ENCODE peak calls at places on chromosomes 1 and 21, in eight cellular contexts. H is progenitor cell of endocrine pancreas, J is epithelial cell of esophagus, P is A549, K is left lung, N is uterus, S is fibroblast of pulmonary artery, B is esophagus squamous epithelium. R is an unnamed sample.

GRCh38 chr1:12387641-12388040 is 157.8 kb downstream of the VPS13D start:
- DNase-seq in J (no peak), K (no peak), S (peak), B (no peak), P (peak), H (no peak), N (no peak), R (no peak)

GRCh38 chr1:60936943-60937342 is 145.4 kb upstream of the NFIA start:
- DNase-seq in N (no peak), J (no peak), P (no peak), K (no peak), H (no peak), S (no peak), B (no peak), R (no peak)

GRCh38 chr1:169044296-169044695 is 62.2 kb upstream of the ATP1B1 start:
- DNase-seq in J (no peak), S (no peak), N (no peak), P (no peak), H (no peak), K (no peak), B (no peak), R (peak)

GRCh38 chr1:42259059-42259738 is 75.8 kb downstream of the FOXJ3 start:
- DNase-seq in H (no peak), K (no peak), P (no peak), B (no peak), J (no peak), N (no peak), S (peak), R (peak)

GRCh38 chr1:198166900-198167299 is 10.1 kb downstream of the NEK7 start:
- DNase-seq in J (no peak), K (no peak), B (no peak), P (no peak), N (no peak), H (no peak), S (no peak), R (no peak)

GRCh38 chr1:100530901-100531487 is 6.9 kb upstream of the GPR88 start:
- DNase-seq in K (no peak), S (peak), P (no peak), H (no peak), B (no peak), N (peak), J (peak), R (no peak)

GRCh38 chr1:66401244-66401643 is 132.7 kb upstream of the SGIP1 start:
- DNase-seq in B (no peak), H (no peak), P (no peak), N (no peak), K (no peak), S (no peak), J (no peak), R (no peak)

GRCh38 chr21:43361493-43362296 is 65.2 kb downstream of the SIK1 start:
- DNase-seq in N (no peak), B (no peak), K (no peak), J (peak), P (no peak), S (no peak), H (no peak), R (peak)

GRCh38 chr1:1136547-1137230 is 20.8 kb upstream of the C1orf159 start:
- DNase-seq in P (no peak), N (no peak), S (no peak), K (no peak), J (no peak), B (no peak), H (no peak), R (peak)

GRCh38 chr1:225977937-225978748 is 21.0 kb downstream of the SDE2 start:
- DNase-seq in J (no peak), K (peak), N (no peak), B (no peak), P (no peak), S (no peak), H (no peak), R (peak)

GRCh38 chr21:21109736-21110135 is 111.5 kb downstream of the NCAM2 start:
- DNase-seq in K (no peak), N (no peak), S (no peak), J (no peak), H (no peak), P (no peak), B (no peak), R (no peak)

GRCh38 chr1:228405979-228406265 is 713 bp downstream of the TRIM11 start:
- DNase-seq in P (no peak), S (no peak), H (no peak), N (no peak), J (no peak), B (no peak), K (no peak), R (no peak)

GRCh38 chr1:112502827-112503226 is 5.9 kb upstream of the WNT2B start:
- DNase-seq in B (no peak), J (no peak), H (no peak), P (no peak), S (peak), K (no peak), N (no peak), R (no peak)

GRCh38 chr1:46477153-46477929 is 12.3 kb upstream of the DMBX1 start:
- DNase-seq in P (peak), N (peak), K (peak), J (peak), H (peak), S (peak), B (peak), R (peak)

GRCh38 chr1:172287207-172287606 is 133.3 kb upstream of the C1orf105 start:
- DNase-seq in H (no peak), J (peak), S (peak), N (peak), P (no peak), K (peak), B (no peak), R (no peak)

GRCh38 chr1:185152187-185152767 is 4.5 kb downstream of the TRMT1L start:
- DNase-seq in S (no peak), P (no peak), H (no peak), B (no peak), N (no peak), K (no peak), J (peak), R (no peak)

GRCh38 chr1:14742181-14742980 is 143.9 kb downstream of the KAZN start:
- DNase-seq in S (peak), J (peak), N (no peak), H (no peak), K (no peak), P (peak), B (no peak), R (no peak)

GRCh38 chr1:58885998-58886397 is 102.2 kb upstream of the JUN start:
- DNase-seq in S (no peak), J (no peak), K (no peak), H (no peak), P (no peak), B (no peak), N (no peak), R (no peak)

GRCh38 chr21:37139902-37140301 is 66.8 kb downstream of the TTC3 start:
- DNase-seq in H (no peak), P (no peak), N (no peak), S (peak), B (no peak), J (no peak), K (no peak), R (no peak)

GRCh38 chr1:21319447-21320407 is 29.5 kb upstream of the ECE1 start:
- DNase-seq in H (no peak), J (no peak), P (peak), B (no peak), S (no peak), N (peak), K (peak), R (no peak)

GRCh38 chr1:91809267-91809666 is 76.7 kb downstream of the TGFBR3 start:
- DNase-seq in S (no peak), H (no peak), J (no peak), N (no peak), K (no peak), B (no peak), P (no peak), R (no peak)

GRCh38 chr1:113949007-113949406 is 19.9 kb downstream of the HIPK1 start:
- DNase-seq in K (no peak), P (no peak), H (no peak), J (no peak), B (no peak), N (no peak), S (no peak), R (no peak)

DNA sequence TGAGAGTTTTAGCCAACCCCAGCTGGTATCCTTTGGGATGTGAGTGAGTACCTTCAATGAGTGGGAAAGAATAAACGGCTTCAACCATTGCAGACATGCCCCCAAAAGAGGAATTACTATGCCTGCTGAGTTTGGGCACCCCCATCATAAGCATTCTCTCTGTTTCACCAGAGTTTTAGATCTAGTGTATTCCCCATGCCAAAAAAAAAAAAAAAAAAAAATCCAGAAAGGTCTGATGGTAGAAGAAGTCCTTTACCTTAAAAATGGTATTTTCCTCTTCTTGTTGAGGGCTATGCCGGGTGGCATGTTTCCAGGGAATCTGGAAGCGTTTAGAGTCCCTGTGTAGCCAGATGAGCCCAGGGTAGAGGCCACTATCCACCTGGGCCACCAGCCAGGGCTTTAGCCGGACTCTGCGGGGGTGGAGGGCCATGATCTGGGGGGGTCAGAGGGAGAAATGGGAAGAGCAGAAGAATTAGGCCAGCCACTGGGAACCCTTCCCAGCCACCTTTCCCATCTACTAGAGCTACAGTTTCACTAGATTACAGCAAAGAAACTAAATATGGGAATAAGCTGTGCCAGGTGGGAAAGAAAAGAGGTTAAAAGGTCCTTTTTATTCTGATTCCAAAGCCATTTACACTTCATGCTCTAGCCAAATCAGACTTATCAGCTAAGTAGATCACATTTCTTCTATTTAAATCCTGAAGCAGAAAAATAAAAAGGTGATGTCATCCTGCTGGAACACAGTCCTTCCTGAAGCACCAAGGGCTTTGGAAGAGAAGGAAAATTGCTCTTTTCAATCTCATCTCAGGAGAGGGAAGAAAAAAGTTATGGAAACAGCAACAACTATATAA is 4.7 kb downstream of the IRF6 start:
- DNase-seq in J (peak), N (peak), H (no peak), B (no peak), K (no peak), P (no peak), S (peak), R (no peak)
- TF ChIP-seq CTCF in J (no peak), N (no peak), H (no peak), B (no peak), K (no peak), P (no peak), S (no peak), R (no peak)

GRCh38 chr1:222390181-222390580 is 157.7 kb downstream of the HHIPL2 start:
- DNase-seq in S (no peak), K (no peak), B (no peak), H (no peak), J (no peak), P (no peak), N (no peak), R (no peak)

GRCh38 chr1:222385973-222386372 is 161.9 kb downstream of the HHIPL2 start:
- DNase-seq in B (no peak), S (no peak), K (no peak), H (no peak), N (no peak), P (no peak), J (no peak), R (no peak)

GRCh38 chr1:222385262-222385661 is 162.6 kb downstream of the HHIPL2 start:
- DNase-seq in J (no peak), P (no peak), S (no peak), B (no peak), H (no peak), N (no peak), K (no peak), R (no peak)

GRCh38 chr1:222384536-222384935 is 163.4 kb downstream of the HHIPL2 start:
- DNase-seq in K (no peak), H (no peak), B (no peak), S (no peak), J (no peak), P (no peak), N (no peak), R (no peak)

DNA sequence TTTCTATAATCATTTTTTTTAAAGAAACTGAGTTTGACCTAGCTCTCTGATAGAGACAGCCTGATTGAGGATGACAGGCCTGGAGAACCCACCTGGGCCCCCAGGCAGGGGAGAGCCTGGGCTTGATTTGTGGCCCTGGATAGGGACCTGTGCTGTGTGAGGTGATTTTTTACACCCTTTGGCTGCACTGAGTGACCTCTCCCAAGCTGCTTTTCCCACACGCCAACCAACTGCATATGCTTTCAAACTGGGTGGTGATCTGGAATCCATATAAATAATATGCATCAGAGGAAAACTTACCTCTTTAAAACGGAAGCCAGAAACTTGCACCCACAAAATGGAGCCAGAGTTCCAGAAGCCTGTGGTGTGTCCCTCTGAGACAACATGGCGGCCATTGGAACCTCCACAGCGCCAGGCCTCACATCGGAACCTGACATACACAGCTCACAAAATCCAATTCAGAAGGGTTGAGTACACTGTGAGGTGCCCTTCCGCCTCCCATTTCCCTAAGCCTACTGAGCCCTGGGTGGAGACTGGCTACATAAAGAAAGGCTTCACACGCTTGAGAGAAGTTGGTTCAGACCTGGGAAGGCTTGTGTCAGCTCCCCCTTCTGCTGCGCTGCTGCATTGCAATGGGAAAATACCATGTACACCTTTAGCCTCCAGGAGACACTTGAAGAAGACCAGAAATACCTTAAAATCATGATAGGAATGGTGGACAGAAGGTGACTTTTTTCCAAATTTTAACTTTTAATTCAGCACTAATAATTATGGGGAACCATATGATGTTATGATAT is 160.7 kb downstream of the HHIPL2 start:
- DNase-seq in B (no peak), H (no peak), P (peak), K (no peak), S (no peak), J (peak), N (no peak), R (no peak)
- TF ChIP-seq CTCF in B (no peak), H (peak), P (no peak), K (no peak), S (peak), J (peak), N (no peak), R (peak)

GRCh38 chr1:248406721-248407692 is 4.2 kb downstream of the OR2T1 start:
- DNase-seq in H (no peak), N (no peak), S (no peak), K (no peak), B (no peak), J (no peak), P (no peak), R (no peak)

GRCh38 chr1:248402748-248403147 is at the start of gene OR2T1:
- DNase-seq in N (no peak), S (no peak), J (no peak), B (no peak), H (no peak), P (no peak), K (no peak), R (no peak)

GRCh38 chr1:248404024-248404423 is 1.2 kb downstream of the OR2T1 start:
- DNase-seq in B (peak), P (peak), N (no peak), H (no peak), S (peak), K (no peak), J (peak), R (peak)
- TF ChIP-seq CTCF in B (no peak), P (no peak), N (no peak), H (no peak), S (no peak), K (no peak), J (no peak), R (no peak)

DNA sequence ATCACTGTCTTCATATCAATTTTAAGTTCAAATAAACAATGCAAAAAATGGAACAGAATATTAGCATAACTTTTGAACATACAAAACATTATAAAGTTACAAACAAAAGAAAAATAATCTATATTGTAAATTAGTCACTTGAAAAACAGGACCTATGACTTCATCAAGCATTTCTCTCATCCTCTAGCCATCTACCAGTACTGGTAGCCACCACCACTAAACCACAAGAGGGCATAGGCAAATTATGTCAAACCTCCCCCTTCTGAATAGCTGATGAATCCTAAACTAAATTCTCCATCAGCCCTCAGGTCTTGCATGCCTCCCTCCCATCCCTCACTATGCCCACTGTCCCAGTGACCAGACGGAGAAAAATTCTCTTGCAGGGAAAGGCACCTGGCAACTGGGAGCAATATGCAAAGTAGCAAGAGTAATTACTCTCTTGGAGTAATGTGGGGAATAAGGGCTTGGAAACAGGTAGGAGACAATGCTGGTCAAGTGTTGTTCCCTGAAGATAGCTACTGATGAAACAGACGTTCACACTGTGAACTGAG is 37.1 kb downstream of the SSX2IP start:
- DNase-seq in H (no peak), N (no peak), K (no peak), S (peak), B (no peak), P (no peak), J (peak), R (no peak)
- TF ChIP-seq CTCF in H (no peak), N (no peak), K (no peak), S (no peak), B (no peak), P (no peak), J (peak), R (no peak)

R was measured in GM20000.